ENCODE peak calls at places on chromosome 12, in five cellular contexts. S, Q, H, P and Z are unnamed samples.

GRCh38 chr12:95470300-95470699 is 3.7 kb upstream of the METAP2 start:
- DNase-seq in H (peak; percentile 73), Q (no peak), S (no peak), P (no peak), Z (no peak)

GRCh38 chr12:27610380-27610779 is 85.9 kb upstream of the REP15 start:
- DNase-seq in P (no peak), Q (peak; percentile 70), S (no peak), H (no peak), Z (no peak)

GRCh38 chr12:27999521-27999920 is 27.0 kb upstream of the PTHLH start:
- DNase-seq in Q (peak; percentile 74), S (no peak), H (peak; percentile 78), P (no peak), Z (no peak)

GRCh38 chr12:46472893-46473633 is 100.5 kb upstream of the SLC38A2 start:
- DNase-seq in H (peak; percentile 44), S (no peak), Q (peak; percentile 76), P (no peak), Z (no peak)

GRCh38 chr12:89210277-89210676 is 142.0 kb downstream of the DUSP6 start:
- DNase-seq in H (no peak), Q (no peak), S (no peak), P (peak; percentile 7), Z (no peak)

GRCh38 chr12:125185740-125186470 is 120.7 kb downstream of the AACS start:
- DNase-seq in Q (peak; percentile 44), P (peak; percentile 73), S (peak; percentile 82), H (peak; percentile 38), Z (peak; percentile 81)

GRCh38 chr12:49026678-49027480 is 8.3 kb upstream of the PRKAG1 start:
- DNase-seq in H (no peak), S (no peak), P (no peak), Q (no peak), Z (no peak)

GRCh38 chr12:104596876-104597833 is 140.4 kb downstream of the CHST11 start:
- DNase-seq in P (peak; percentile 21), H (peak; percentile 48), Q (no peak), S (no peak), Z (peak; percentile 26)

GRCh38 chr12:100668939-100669536 is 95.6 kb downstream of the GAS2L3 start:
- DNase-seq in P (peak; percentile 74), H (peak; percentile 43), Q (peak; percentile 61), S (peak; percentile 43), Z (peak; percentile 65)

GRCh38 chr12:48002773-48003218 is 1.5 kb downstream of the COL2A1 start:
- DNase-seq in S (no peak), H (no peak), Q (peak; percentile 31), P (no peak), Z (peak; percentile 29)

GRCh38 chr12:4943067-4943937 is 33.6 kb downstream of the KCNA1 start:
- DNase-seq in H (no peak), P (peak; percentile 92), Q (no peak), S (no peak), Z (peak; percentile 72)

GRCh38 chr12:4938900-4939299 is 29.2 kb downstream of the KCNA1 start:
- DNase-seq in H (no peak), Q (no peak), S (no peak), P (no peak), Z (no peak)

GRCh38 chr12:4934651-4935050 is 24.9 kb downstream of the KCNA1 start:
- DNase-seq in P (no peak), S (no peak), Q (peak; percentile 13), H (no peak), Z (no peak)

GRCh38 chr12:4943938-4944284 is 34.2 kb downstream of the KCNA1 start:
- DNase-seq in S (no peak), P (no peak), Q (no peak), H (no peak), Z (no peak)

GRCh38 chr12:4939418-4940023 is 29.8 kb downstream of the KCNA1 start:
- DNase-seq in S (no peak), P (no peak), H (no peak), Q (no peak), Z (no peak)
- TF ChIP-seq CTCF in S (no peak), P (no peak), H (no peak), Q (no peak), Z (no peak)

DNA sequence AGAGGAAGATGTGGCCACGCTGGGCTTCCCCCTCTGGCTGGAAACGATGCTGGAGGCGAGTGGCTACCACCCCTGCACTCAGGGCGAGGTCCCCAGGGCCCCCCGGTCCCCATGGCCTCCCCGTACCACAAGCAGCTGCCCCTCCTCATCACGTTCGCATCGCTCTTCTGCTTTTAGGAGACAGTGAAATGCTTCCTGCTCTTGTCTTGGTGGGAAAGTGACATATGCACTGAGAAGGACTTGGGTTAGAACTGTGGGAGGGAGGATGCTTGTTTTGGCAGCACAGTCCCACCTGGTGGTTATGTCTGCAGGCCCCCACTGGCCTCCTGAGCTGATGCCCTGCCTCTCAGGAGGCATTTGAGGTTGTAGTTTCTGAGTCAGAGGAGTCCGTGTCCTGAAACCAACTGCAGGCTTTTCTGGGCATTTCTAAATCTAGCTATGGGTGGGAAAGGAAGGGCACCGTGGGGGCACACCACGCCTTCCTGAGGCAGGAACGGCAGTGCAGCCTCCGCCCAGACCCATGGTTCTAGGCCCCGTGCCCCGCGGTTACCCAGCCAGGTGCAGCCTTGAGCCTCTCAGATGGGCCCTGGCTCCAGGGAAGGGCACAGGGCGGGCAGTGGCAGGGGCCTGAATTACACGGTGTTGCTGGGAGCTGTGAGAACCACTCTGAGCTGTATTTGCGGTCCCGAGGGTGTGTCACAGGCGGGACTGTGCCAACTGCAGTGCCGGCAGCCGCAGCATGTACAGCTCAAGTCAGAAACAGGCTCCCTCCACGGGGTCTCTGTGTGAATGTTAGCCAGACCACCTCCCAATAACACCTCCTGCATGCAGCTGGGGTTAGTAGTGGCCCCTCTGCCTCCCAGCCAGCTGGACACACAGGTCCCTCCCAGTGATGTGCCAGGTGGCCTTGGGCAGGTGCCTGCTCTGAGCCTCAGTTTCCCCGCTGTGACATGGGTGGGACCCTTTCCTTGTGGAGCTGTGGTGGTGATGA is 139.5 kb downstream of the ADGRD1 start:
- DNase-seq in S (no peak), Q (no peak), P (peak; percentile 88), H (peak; percentile 23), Z (peak; percentile 68)
- TF ChIP-seq CTCF in S (no peak), Q (no peak), P (peak; percentile 30), H (no peak), Z (no peak)

GRCh38 chr12:126262829-126263228 is 1197.6 kb downstream of the AACS start:
- DNase-seq in P (no peak), H (no peak), Q (no peak), S (no peak), Z (no peak)
- TF ChIP-seq CTCF in P (no peak), H (no peak), Q (no peak), S (no peak), Z (no peak)

DNA sequence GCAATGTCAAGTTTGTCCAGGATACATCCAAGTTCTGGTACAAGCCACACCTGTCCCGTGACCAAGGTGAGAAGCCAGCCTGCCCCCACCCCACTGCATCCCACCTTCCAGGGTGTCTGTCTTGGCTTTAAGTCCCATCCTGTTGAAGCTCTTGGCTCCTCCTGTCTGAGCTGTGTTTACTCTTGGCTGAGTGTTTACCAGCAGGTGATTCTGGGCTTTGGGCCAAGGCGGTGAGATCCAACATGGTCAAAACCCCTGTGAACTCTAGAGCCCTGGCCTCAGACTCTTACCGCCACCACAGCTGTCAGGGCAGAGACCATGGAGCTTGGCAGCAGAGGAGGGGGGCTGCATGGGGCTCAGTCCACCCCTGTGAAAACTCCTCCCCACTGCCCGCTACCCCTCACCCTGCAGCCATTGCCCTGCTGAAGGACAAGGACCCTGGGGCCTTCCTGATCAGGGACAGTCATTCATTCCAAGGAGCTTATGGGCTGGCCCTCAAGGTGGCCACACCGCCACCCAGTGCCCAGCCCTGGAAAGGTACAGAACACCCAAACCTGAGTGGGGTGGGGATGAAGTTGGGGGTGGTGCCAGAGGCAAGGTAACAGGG is 11.6 kb downstream of the TNS2 start:
- DNase-seq in Q (no peak), H (peak; percentile 81), S (no peak), P (no peak), Z (no peak)
- TF ChIP-seq CTCF in Q (no peak), H (peak; percentile 70), S (no peak), P (peak; percentile 20), Z (no peak)

GRCh38 chr12:1662761-1663439 is 28.0 kb upstream of the ADIPOR2 start:
- DNase-seq in S (no peak), P (peak; percentile 75), Q (no peak), H (peak; percentile 76), Z (peak; percentile 30)
- TF ChIP-seq CTCF in S (peak; percentile 47), P (peak; percentile 68), Q (peak; percentile 19), H (peak; percentile 80), Z (no peak)

GRCh38 chr12:24135158-24135850 is 185.8 kb upstream of the SOX5 start:
- DNase-seq in H (no peak), P (no peak), Q (peak; percentile 43), S (no peak), Z (no peak)

GRCh38 chr12:24138041-24138440 is 188.6 kb upstream of the SOX5 start:
- DNase-seq in P (no peak), Q (no peak), S (no peak), H (no peak), Z (no peak)

GRCh38 chr12:24127919-24128721 is 178.7 kb upstream of the SOX5 start:
- DNase-seq in P (peak; percentile 81), H (no peak), Q (no peak), S (no peak), Z (peak; percentile 29)

GRCh38 chr12:24133385-24133784 is 183.9 kb upstream of the SOX5 start:
- DNase-seq in H (no peak), S (no peak), Q (no peak), P (no peak), Z (no peak)

GRCh38 chr12:24134092-24134491 is 184.6 kb upstream of the SOX5 start:
- DNase-seq in H (no peak), S (no peak), P (no peak), Q (peak; percentile 10), Z (no peak)
- TF ChIP-seq CTCF in H (no peak), S (no peak), P (no peak), Q (no peak), Z (no peak)

DNA sequence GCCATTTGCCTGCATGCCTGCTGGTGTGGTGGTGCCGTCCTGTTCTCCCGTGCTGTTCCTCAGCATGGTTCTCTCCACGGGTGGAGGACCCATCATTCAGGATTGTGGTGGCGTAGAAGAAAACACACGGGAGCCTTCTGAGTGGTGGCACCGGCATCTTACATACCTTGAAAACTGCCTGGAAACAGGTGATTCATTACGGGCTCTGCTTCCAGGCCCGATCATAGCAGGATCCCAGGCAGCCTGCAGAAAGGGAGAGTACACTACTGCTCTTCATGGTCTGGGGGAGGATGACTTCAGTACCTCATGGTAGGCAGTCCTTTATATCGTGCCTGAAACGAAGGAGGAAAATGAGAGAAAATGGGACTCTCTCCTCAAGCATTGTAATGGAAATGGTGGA is 66.6 kb upstream of the KCNA5 start:
- DNase-seq in S (no peak), P (no peak), H (no peak), Q (no peak), Z (no peak)
- TF ChIP-seq CTCF in S (no peak), P (no peak), H (no peak), Q (no peak), Z (no peak)

DNA sequence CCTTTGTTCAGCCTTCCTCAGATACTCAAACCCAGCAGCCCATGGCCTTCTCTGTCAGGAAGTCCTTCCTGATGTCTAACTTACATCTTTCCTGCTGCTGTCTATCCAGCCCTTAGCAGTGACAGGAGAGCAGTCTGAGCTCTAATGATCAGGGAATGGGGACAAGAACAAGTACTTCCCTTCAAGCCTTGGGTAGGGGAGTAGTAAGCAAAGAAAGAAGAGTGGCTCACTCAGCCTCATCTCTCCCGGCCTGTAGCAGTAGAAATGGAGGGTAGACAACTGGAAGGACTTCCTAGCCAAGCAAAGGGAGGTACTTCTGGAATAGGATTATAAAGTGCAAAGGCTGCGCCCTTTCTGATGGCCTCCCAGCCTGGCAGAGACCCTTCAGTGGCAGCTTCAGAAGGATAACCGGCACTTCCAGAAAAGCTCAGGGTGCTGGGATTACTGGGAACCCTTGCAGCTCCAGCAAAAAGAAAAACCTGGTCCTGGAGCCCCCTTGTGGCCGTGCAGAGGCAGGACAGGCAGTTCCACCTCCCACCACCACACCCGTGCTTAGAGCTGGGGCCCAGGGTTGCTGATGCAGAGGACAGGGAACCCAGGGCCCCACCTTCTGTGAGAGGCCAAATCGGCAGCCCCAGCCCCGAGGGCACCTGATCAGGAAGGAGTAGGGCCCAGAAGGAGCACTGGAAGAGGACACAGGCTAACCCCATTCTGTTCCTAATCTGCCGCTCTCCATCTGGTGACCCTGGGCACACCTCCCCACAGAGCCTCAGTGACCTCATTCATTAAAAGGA is 12.4 kb upstream of the SMUG1 start:
- DNase-seq in H (peak; percentile 52), P (peak; percentile 73), S (peak; percentile 43), Q (peak; percentile 65), Z (peak; percentile 69)
- TF ChIP-seq CTCF in H (peak; percentile 93), P (peak; percentile 96), S (peak; percentile 98), Q (peak; percentile 99), Z (peak; percentile 84)